ENCODE peak calls at places on chromosomes 16 and 17, in eight cellular contexts. One of them, this sample, is unnamed.

GRCh38 chr16:49858200-49859129 is 2.6 kb upstream of the ZNF423 start:
- DNase-seq in T-helper 1 cell: no peak
- DNase-seq in fibroblast of lung: no peak
- DNase-seq in stimulated activated CD4-positive, alpha-beta T cell treated with anti-CD3 and anti-CD28 coated beads, Interleukin-15, amount 100 ng/mL, for 1 hour: no peak
- DNase-seq in effector CD4-positive, alpha-beta T cell: no peak
- DNase-seq in activated CD4-positive, alpha-beta T cell treated with anti-CD3 and anti-CD28 coated beads, Interleukin-2, amount 50 U/mL, for 4 hours: peak; percentile 41
- DNase-seq in neural crest cell: peak; percentile 48
- DNase-seq in coronary artery: peak; percentile 86
- DNase-seq in this sample: no peak

GRCh38 chr17:79842656-79843474 is 3.6 kb upstream of the CBX4 start:
- DNase-seq in T-helper 1 cell: no peak
- DNase-seq in fibroblast of lung: peak; percentile 22
- DNase-seq in stimulated activated CD4-positive, alpha-beta T cell treated with anti-CD3 and anti-CD28 coated beads, Interleukin-15, amount 100 ng/mL, for 1 hour: no peak
- DNase-seq in effector CD4-positive, alpha-beta T cell: no peak
- DNase-seq in activated CD4-positive, alpha-beta T cell treated with anti-CD3 and anti-CD28 coated beads, Interleukin-2, amount 50 U/mL, for 4 hours: no peak
- DNase-seq in neural crest cell: peak; percentile 24
- DNase-seq in coronary artery: no peak
- DNase-seq in this sample: no peak

GRCh38 chr17:21239680-21240374 is 13.4 kb downstream of the NATD1 start:
- DNase-seq in T-helper 1 cell: no peak
- DNase-seq in fibroblast of lung: peak; percentile 31
- DNase-seq in stimulated activated CD4-positive, alpha-beta T cell treated with anti-CD3 and anti-CD28 coated beads, Interleukin-15, amount 100 ng/mL, for 1 hour: no peak
- DNase-seq in effector CD4-positive, alpha-beta T cell: no peak
- DNase-seq in activated CD4-positive, alpha-beta T cell treated with anti-CD3 and anti-CD28 coated beads, Interleukin-2, amount 50 U/mL, for 4 hours: no peak
- DNase-seq in neural crest cell: no peak
- DNase-seq in coronary artery: no peak
- DNase-seq in this sample: peak; percentile 26

GRCh38 chr17:72249441-72249840 is 128.6 kb downstream of the SOX9 start:
- DNase-seq in T-helper 1 cell: no peak
- DNase-seq in fibroblast of lung: no peak
- DNase-seq in stimulated activated CD4-positive, alpha-beta T cell treated with anti-CD3 and anti-CD28 coated beads, Interleukin-15, amount 100 ng/mL, for 1 hour: no peak
- DNase-seq in effector CD4-positive, alpha-beta T cell: no peak
- DNase-seq in activated CD4-positive, alpha-beta T cell treated with anti-CD3 and anti-CD28 coated beads, Interleukin-2, amount 50 U/mL, for 4 hours: no peak
- DNase-seq in neural crest cell: no peak
- DNase-seq in coronary artery: no peak
- DNase-seq in this sample: no peak

GRCh38 chr17:28864991-28865849 is 10.4 kb downstream of the ERAL1 start:
- DNase-seq in T-helper 1 cell: no peak
- DNase-seq in fibroblast of lung: no peak
- DNase-seq in stimulated activated CD4-positive, alpha-beta T cell treated with anti-CD3 and anti-CD28 coated beads, Interleukin-15, amount 100 ng/mL, for 1 hour: no peak
- DNase-seq in effector CD4-positive, alpha-beta T cell: no peak
- DNase-seq in activated CD4-positive, alpha-beta T cell treated with anti-CD3 and anti-CD28 coated beads, Interleukin-2, amount 50 U/mL, for 4 hours: no peak
- DNase-seq in neural crest cell: no peak
- DNase-seq in coronary artery: no peak
- DNase-seq in this sample: no peak

GRCh38 chr17:1122681-1123396 is 56.9 kb downstream of the ABR start:
- DNase-seq in T-helper 1 cell: peak; percentile 63
- DNase-seq in fibroblast of lung: peak; percentile 67
- DNase-seq in stimulated activated CD4-positive, alpha-beta T cell treated with anti-CD3 and anti-CD28 coated beads, Interleukin-15, amount 100 ng/mL, for 1 hour: peak; percentile 64
- DNase-seq in effector CD4-positive, alpha-beta T cell: peak; percentile 76
- DNase-seq in activated CD4-positive, alpha-beta T cell treated with anti-CD3 and anti-CD28 coated beads, Interleukin-2, amount 50 U/mL, for 4 hours: peak; percentile 86
- DNase-seq in neural crest cell: peak; percentile 92
- DNase-seq in coronary artery: no peak
- DNase-seq in this sample: peak; percentile 68

GRCh38 chr17:40552806-40553693 is 12.2 kb downstream of the CCR7 start:
- DNase-seq in T-helper 1 cell: no peak
- DNase-seq in fibroblast of lung: no peak
- DNase-seq in stimulated activated CD4-positive, alpha-beta T cell treated with anti-CD3 and anti-CD28 coated beads, Interleukin-15, amount 100 ng/mL, for 1 hour: no peak
- DNase-seq in effector CD4-positive, alpha-beta T cell: no peak
- DNase-seq in activated CD4-positive, alpha-beta T cell treated with anti-CD3 and anti-CD28 coated beads, Interleukin-2, amount 50 U/mL, for 4 hours: no peak
- DNase-seq in neural crest cell: no peak
- DNase-seq in coronary artery: peak; percentile 78
- DNase-seq in this sample: no peak

GRCh38 chr16:89588413-89589109 is 13.0 kb downstream of the CPNE7 start:
- DNase-seq in T-helper 1 cell: no peak
- DNase-seq in fibroblast of lung: no peak
- DNase-seq in stimulated activated CD4-positive, alpha-beta T cell treated with anti-CD3 and anti-CD28 coated beads, Interleukin-15, amount 100 ng/mL, for 1 hour: no peak
- DNase-seq in effector CD4-positive, alpha-beta T cell: no peak
- DNase-seq in activated CD4-positive, alpha-beta T cell treated with anti-CD3 and anti-CD28 coated beads, Interleukin-2, amount 50 U/mL, for 4 hours: no peak
- DNase-seq in neural crest cell: no peak
- DNase-seq in coronary artery: no peak
- DNase-seq in this sample: no peak